ENCODE peak calls at places on chromosomes 2 and 18, in ten cellular contexts. One of them, this sample, is unnamed.

GRCh38 chr2:120323214-120323613 is 22.7 kb upstream of the INHBB start:
- DNase-seq in AML-193: no peak
- DNase-seq in stimulated activated CD8-positive, alpha-beta memory T cell treated with anti-CD3 and anti-CD28 coated beads, Interleukin-4, amount 100 ng/mL, for 1 hour: no peak
- DNase-seq in esophagus squamous epithelium: no peak
- DNase-seq in stimulated activated CD4-positive, alpha-beta T cell treated with anti-CD3 and anti-CD28 coated beads, Interleukin-4, amount 100 ng/mL, for 1 hour: no peak
- DNase-seq in right lobe of liver: peak
- DNase-seq in glutamatergic neuron: peak
- DNase-seq in activated CD8-positive, alpha-beta memory T cell treated with anti-CD3 and anti-CD28 coated beads for 24 hours: no peak
- DNase-seq in DMS 273 treated with DMSO at 0.1 percent for 48 hours: no peak
- DNase-seq in aorta: peak
- DNase-seq in this sample: no peak

GRCh38 chr18:36412778-36413177 is 115.3 kb downstream of the FHOD3 start:
- DNase-seq in AML-193: no peak
- DNase-seq in stimulated activated CD8-positive, alpha-beta memory T cell treated with anti-CD3 and anti-CD28 coated beads, Interleukin-4, amount 100 ng/mL, for 1 hour: no peak
- DNase-seq in esophagus squamous epithelium: no peak
- DNase-seq in stimulated activated CD4-positive, alpha-beta T cell treated with anti-CD3 and anti-CD28 coated beads, Interleukin-4, amount 100 ng/mL, for 1 hour: no peak
- DNase-seq in right lobe of liver: no peak
- DNase-seq in glutamatergic neuron: no peak
- DNase-seq in activated CD8-positive, alpha-beta memory T cell treated with anti-CD3 and anti-CD28 coated beads for 24 hours: no peak
- DNase-seq in DMS 273 treated with DMSO at 0.1 percent for 48 hours: no peak
- DNase-seq in aorta: no peak
- DNase-seq in this sample: no peak

GRCh38 chr2:19228092-19228670 is 130.2 kb downstream of the OSR1 start:
- DNase-seq in AML-193: no peak
- DNase-seq in stimulated activated CD8-positive, alpha-beta memory T cell treated with anti-CD3 and anti-CD28 coated beads, Interleukin-4, amount 100 ng/mL, for 1 hour: no peak
- DNase-seq in esophagus squamous epithelium: no peak
- DNase-seq in stimulated activated CD4-positive, alpha-beta T cell treated with anti-CD3 and anti-CD28 coated beads, Interleukin-4, amount 100 ng/mL, for 1 hour: no peak
- DNase-seq in right lobe of liver: no peak
- DNase-seq in glutamatergic neuron: no peak
- DNase-seq in activated CD8-positive, alpha-beta memory T cell treated with anti-CD3 and anti-CD28 coated beads for 24 hours: no peak
- DNase-seq in DMS 273 treated with DMSO at 0.1 percent for 48 hours: peak
- DNase-seq in aorta: no peak
- DNase-seq in this sample: no peak

GRCh38 chr18:77106331-77106730 is 26.3 kb downstream of the MBP start:
- DNase-seq in AML-193: no peak
- DNase-seq in stimulated activated CD8-positive, alpha-beta memory T cell treated with anti-CD3 and anti-CD28 coated beads, Interleukin-4, amount 100 ng/mL, for 1 hour: peak
- DNase-seq in esophagus squamous epithelium: no peak
- DNase-seq in stimulated activated CD4-positive, alpha-beta T cell treated with anti-CD3 and anti-CD28 coated beads, Interleukin-4, amount 100 ng/mL, for 1 hour: peak
- DNase-seq in right lobe of liver: no peak
- DNase-seq in glutamatergic neuron: no peak
- DNase-seq in activated CD8-positive, alpha-beta memory T cell treated with anti-CD3 and anti-CD28 coated beads for 24 hours: peak
- DNase-seq in DMS 273 treated with DMSO at 0.1 percent for 48 hours: no peak
- DNase-seq in aorta: no peak
- DNase-seq in this sample: no peak

GRCh38 chr2:215210082-215210481 is 71.7 kb upstream of the ABCA12 start:
- DNase-seq in AML-193: no peak
- DNase-seq in stimulated activated CD8-positive, alpha-beta memory T cell treated with anti-CD3 and anti-CD28 coated beads, Interleukin-4, amount 100 ng/mL, for 1 hour: no peak
- DNase-seq in esophagus squamous epithelium: no peak
- DNase-seq in stimulated activated CD4-positive, alpha-beta T cell treated with anti-CD3 and anti-CD28 coated beads, Interleukin-4, amount 100 ng/mL, for 1 hour: no peak
- DNase-seq in right lobe of liver: no peak
- DNase-seq in glutamatergic neuron: no peak
- DNase-seq in activated CD8-positive, alpha-beta memory T cell treated with anti-CD3 and anti-CD28 coated beads for 24 hours: no peak
- DNase-seq in DMS 273 treated with DMSO at 0.1 percent for 48 hours: no peak
- DNase-seq in aorta: no peak
- DNase-seq in this sample: no peak

GRCh38 chr2:239644016-239644415 is 243.2 kb upstream of the HDAC4 start:
- DNase-seq in AML-193: no peak
- DNase-seq in stimulated activated CD8-positive, alpha-beta memory T cell treated with anti-CD3 and anti-CD28 coated beads, Interleukin-4, amount 100 ng/mL, for 1 hour: no peak
- DNase-seq in esophagus squamous epithelium: no peak
- DNase-seq in stimulated activated CD4-positive, alpha-beta T cell treated with anti-CD3 and anti-CD28 coated beads, Interleukin-4, amount 100 ng/mL, for 1 hour: no peak
- DNase-seq in right lobe of liver: no peak
- DNase-seq in glutamatergic neuron: peak
- DNase-seq in activated CD8-positive, alpha-beta memory T cell treated with anti-CD3 and anti-CD28 coated beads for 24 hours: no peak
- DNase-seq in DMS 273 treated with DMSO at 0.1 percent for 48 hours: no peak
- DNase-seq in aorta: no peak
- DNase-seq in this sample: no peak

GRCh38 chr2:140657657-140658056 is 1473.2 kb downstream of the LRP1B start:
- DNase-seq in AML-193: no peak
- DNase-seq in stimulated activated CD8-positive, alpha-beta memory T cell treated with anti-CD3 and anti-CD28 coated beads, Interleukin-4, amount 100 ng/mL, for 1 hour: no peak
- DNase-seq in esophagus squamous epithelium: no peak
- DNase-seq in stimulated activated CD4-positive, alpha-beta T cell treated with anti-CD3 and anti-CD28 coated beads, Interleukin-4, amount 100 ng/mL, for 1 hour: no peak
- DNase-seq in right lobe of liver: no peak
- DNase-seq in glutamatergic neuron: no peak
- DNase-seq in activated CD8-positive, alpha-beta memory T cell treated with anti-CD3 and anti-CD28 coated beads for 24 hours: no peak
- DNase-seq in DMS 273 treated with DMSO at 0.1 percent for 48 hours: no peak
- DNase-seq in aorta: no peak
- DNase-seq in this sample: no peak

GRCh38 chr2:234363011-234363487 is 133.8 kb downstream of the ARL4C start:
- DNase-seq in AML-193: no peak
- DNase-seq in stimulated activated CD8-positive, alpha-beta memory T cell treated with anti-CD3 and anti-CD28 coated beads, Interleukin-4, amount 100 ng/mL, for 1 hour: no peak
- DNase-seq in esophagus squamous epithelium: no peak
- DNase-seq in stimulated activated CD4-positive, alpha-beta T cell treated with anti-CD3 and anti-CD28 coated beads, Interleukin-4, amount 100 ng/mL, for 1 hour: no peak
- DNase-seq in right lobe of liver: peak
- DNase-seq in glutamatergic neuron: no peak
- DNase-seq in activated CD8-positive, alpha-beta memory T cell treated with anti-CD3 and anti-CD28 coated beads for 24 hours: no peak
- DNase-seq in DMS 273 treated with DMSO at 0.1 percent for 48 hours: no peak
- DNase-seq in aorta: no peak
- DNase-seq in this sample: no peak

GRCh38 chr2:176104338-176105077 is 2.6 kb upstream of the HOXD11 start:
- DNase-seq in AML-193: no peak
- DNase-seq in stimulated activated CD8-positive, alpha-beta memory T cell treated with anti-CD3 and anti-CD28 coated beads, Interleukin-4, amount 100 ng/mL, for 1 hour: no peak
- DNase-seq in esophagus squamous epithelium: no peak
- DNase-seq in stimulated activated CD4-positive, alpha-beta T cell treated with anti-CD3 and anti-CD28 coated beads, Interleukin-4, amount 100 ng/mL, for 1 hour: no peak
- DNase-seq in right lobe of liver: no peak
- DNase-seq in glutamatergic neuron: no peak
- DNase-seq in activated CD8-positive, alpha-beta memory T cell treated with anti-CD3 and anti-CD28 coated beads for 24 hours: no peak
- DNase-seq in DMS 273 treated with DMSO at 0.1 percent for 48 hours: no peak
- DNase-seq in aorta: no peak
- DNase-seq in this sample: no peak

GRCh38 chr2:138727956-138728355 is 52.2 kb downstream of the NXPH2 start:
- DNase-seq in AML-193: no peak
- DNase-seq in stimulated activated CD8-positive, alpha-beta memory T cell treated with anti-CD3 and anti-CD28 coated beads, Interleukin-4, amount 100 ng/mL, for 1 hour: no peak
- DNase-seq in esophagus squamous epithelium: no peak
- DNase-seq in stimulated activated CD4-positive, alpha-beta T cell treated with anti-CD3 and anti-CD28 coated beads, Interleukin-4, amount 100 ng/mL, for 1 hour: no peak
- DNase-seq in right lobe of liver: no peak
- DNase-seq in glutamatergic neuron: no peak
- DNase-seq in activated CD8-positive, alpha-beta memory T cell treated with anti-CD3 and anti-CD28 coated beads for 24 hours: no peak
- DNase-seq in DMS 273 treated with DMSO at 0.1 percent for 48 hours: no peak
- DNase-seq in aorta: no peak
- DNase-seq in this sample: no peak

GRCh38 chr2:101152195-101153076 is 1.3 kb upstream of the TBC1D8 start:
- DNase-seq in AML-193: peak
- DNase-seq in stimulated activated CD8-positive, alpha-beta memory T cell treated with anti-CD3 and anti-CD28 coated beads, Interleukin-4, amount 100 ng/mL, for 1 hour: no peak
- DNase-seq in esophagus squamous epithelium: no peak
- DNase-seq in stimulated activated CD4-positive, alpha-beta T cell treated with anti-CD3 and anti-CD28 coated beads, Interleukin-4, amount 100 ng/mL, for 1 hour: no peak
- DNase-seq in right lobe of liver: peak
- DNase-seq in glutamatergic neuron: peak
- DNase-seq in activated CD8-positive, alpha-beta memory T cell treated with anti-CD3 and anti-CD28 coated beads for 24 hours: peak
- DNase-seq in DMS 273 treated with DMSO at 0.1 percent for 48 hours: peak
- DNase-seq in aorta: peak
- DNase-seq in this sample: no peak

GRCh38 chr2:18690342-18690741 is 101.0 kb upstream of the NT5C1B start:
- DNase-seq in AML-193: no peak
- DNase-seq in stimulated activated CD8-positive, alpha-beta memory T cell treated with anti-CD3 and anti-CD28 coated beads, Interleukin-4, amount 100 ng/mL, for 1 hour: no peak
- DNase-seq in esophagus squamous epithelium: no peak
- DNase-seq in stimulated activated CD4-positive, alpha-beta T cell treated with anti-CD3 and anti-CD28 coated beads, Interleukin-4, amount 100 ng/mL, for 1 hour: no peak
- DNase-seq in right lobe of liver: no peak
- DNase-seq in glutamatergic neuron: peak
- DNase-seq in activated CD8-positive, alpha-beta memory T cell treated with anti-CD3 and anti-CD28 coated beads for 24 hours: no peak
- DNase-seq in DMS 273 treated with DMSO at 0.1 percent for 48 hours: no peak
- DNase-seq in aorta: no peak
- DNase-seq in this sample: no peak

GRCh38 chr2:227192491-227192890 is 28.1 kb downstream of the COL4A3 start:
- DNase-seq in AML-193: no peak
- DNase-seq in stimulated activated CD8-positive, alpha-beta memory T cell treated with anti-CD3 and anti-CD28 coated beads, Interleukin-4, amount 100 ng/mL, for 1 hour: no peak
- DNase-seq in esophagus squamous epithelium: no peak
- DNase-seq in stimulated activated CD4-positive, alpha-beta T cell treated with anti-CD3 and anti-CD28 coated beads, Interleukin-4, amount 100 ng/mL, for 1 hour: no peak
- DNase-seq in right lobe of liver: no peak
- DNase-seq in glutamatergic neuron: no peak
- DNase-seq in activated CD8-positive, alpha-beta memory T cell treated with anti-CD3 and anti-CD28 coated beads for 24 hours: no peak
- DNase-seq in DMS 273 treated with DMSO at 0.1 percent for 48 hours: no peak
- DNase-seq in aorta: no peak
- DNase-seq in this sample: no peak

GRCh38 chr2:155372969-155373368 is 674.5 kb downstream of the KCNJ3 start:
- DNase-seq in AML-193: peak
- DNase-seq in stimulated activated CD8-positive, alpha-beta memory T cell treated with anti-CD3 and anti-CD28 coated beads, Interleukin-4, amount 100 ng/mL, for 1 hour: no peak
- DNase-seq in esophagus squamous epithelium: no peak
- DNase-seq in stimulated activated CD4-positive, alpha-beta T cell treated with anti-CD3 and anti-CD28 coated beads, Interleukin-4, amount 100 ng/mL, for 1 hour: no peak
- DNase-seq in right lobe of liver: no peak
- DNase-seq in glutamatergic neuron: no peak
- DNase-seq in activated CD8-positive, alpha-beta memory T cell treated with anti-CD3 and anti-CD28 coated beads for 24 hours: no peak
- DNase-seq in DMS 273 treated with DMSO at 0.1 percent for 48 hours: no peak
- DNase-seq in aorta: no peak
- DNase-seq in this sample: no peak

GRCh38 chr2:85215074-85216050 is 82.2 kb downstream of the TCF7L1 start:
- DNase-seq in AML-193: no peak
- DNase-seq in stimulated activated CD8-positive, alpha-beta memory T cell treated with anti-CD3 and anti-CD28 coated beads, Interleukin-4, amount 100 ng/mL, for 1 hour: no peak
- DNase-seq in esophagus squamous epithelium: no peak
- DNase-seq in stimulated activated CD4-positive, alpha-beta T cell treated with anti-CD3 and anti-CD28 coated beads, Interleukin-4, amount 100 ng/mL, for 1 hour: no peak
- DNase-seq in right lobe of liver: peak
- DNase-seq in glutamatergic neuron: no peak
- DNase-seq in activated CD8-positive, alpha-beta memory T cell treated with anti-CD3 and anti-CD28 coated beads for 24 hours: no peak
- DNase-seq in DMS 273 treated with DMSO at 0.1 percent for 48 hours: peak
- DNase-seq in aorta: no peak
- DNase-seq in this sample: no peak

GRCh38 chr2:230569298-230569697 is 143.3 kb upstream of the CAB39 start:
- DNase-seq in AML-193: no peak
- DNase-seq in stimulated activated CD8-positive, alpha-beta memory T cell treated with anti-CD3 and anti-CD28 coated beads, Interleukin-4, amount 100 ng/mL, for 1 hour: no peak
- DNase-seq in esophagus squamous epithelium: no peak
- DNase-seq in stimulated activated CD4-positive, alpha-beta T cell treated with anti-CD3 and anti-CD28 coated beads, Interleukin-4, amount 100 ng/mL, for 1 hour: no peak
- DNase-seq in right lobe of liver: no peak
- DNase-seq in glutamatergic neuron: no peak
- DNase-seq in activated CD8-positive, alpha-beta memory T cell treated with anti-CD3 and anti-CD28 coated beads for 24 hours: no peak
- DNase-seq in DMS 273 treated with DMSO at 0.1 percent for 48 hours: no peak
- DNase-seq in aorta: no peak
- DNase-seq in this sample: no peak

GRCh38 chr2:160389875-160390274 is 103.7 kb downstream of the RBMS1 start:
- DNase-seq in AML-193: no peak
- DNase-seq in stimulated activated CD8-positive, alpha-beta memory T cell treated with anti-CD3 and anti-CD28 coated beads, Interleukin-4, amount 100 ng/mL, for 1 hour: no peak
- DNase-seq in esophagus squamous epithelium: no peak
- DNase-seq in stimulated activated CD4-positive, alpha-beta T cell treated with anti-CD3 and anti-CD28 coated beads, Interleukin-4, amount 100 ng/mL, for 1 hour: no peak
- DNase-seq in right lobe of liver: no peak
- DNase-seq in glutamatergic neuron: no peak
- DNase-seq in activated CD8-positive, alpha-beta memory T cell treated with anti-CD3 and anti-CD28 coated beads for 24 hours: no peak
- DNase-seq in DMS 273 treated with DMSO at 0.1 percent for 48 hours: no peak
- DNase-seq in aorta: no peak
- DNase-seq in this sample: no peak

This sample was measured in SIG-M5.